ENCODE peak calls at places on chromosomes 11 and 22, in eight cellular contexts. M is Peyer's patch; Y is lower lobe of right lung; L is naive thymus-derived CD4-positive, alpha-beta T cell; A is body of pancreas; X is fibroblast of lung; J is colonic mucosa; W is hepatocyte. K is an unnamed sample.

GRCh38 chr11:2213890-2214526 is 42.4 kb upstream of the TH start:
- DNase-seq in J (peak; percentile 15), L (no peak), W (no peak), A (no peak), X (no peak), M (no peak), Y (no peak), K (no peak)

GRCh38 chr11:27395556-27396258 is 32.7 kb upstream of the CCDC34 start:
- DNase-seq in J (peak; percentile 71), W (peak; percentile 81), Y (no peak), A (peak; percentile 64), M (no peak), L (no peak), X (peak; percentile 14), K (no peak)

GRCh38 chr11:78034623-78035022 is 11.5 kb upstream of the KCTD14 start:
- DNase-seq in L (no peak), W (no peak), X (no peak), J (no peak), Y (no peak), A (no peak), M (no peak), K (no peak)

GRCh38 chr11:27902981-27903624 is 202.8 kb upstream of the BDNF start:
- DNase-seq in J (no peak), X (peak; percentile 11), W (no peak), L (no peak), Y (no peak), A (no peak), M (no peak), K (peak; percentile 55)

GRCh38 chr11:130428271-130428670 is at the start of gene ADAMTS8:
- DNase-seq in Y (no peak), L (no peak), X (no peak), M (no peak), A (no peak), J (no peak), W (no peak), K (no peak)

GRCh38 chr11:115576606-115577005 is 72.4 kb upstream of the CADM1 start:
- DNase-seq in Y (no peak), W (no peak), M (no peak), J (no peak), A (no peak), L (no peak), X (no peak), K (peak; percentile 26)

GRCh38 chr11:133713844-133714243 is 131.5 kb downstream of the SPATA19 start:
- DNase-seq in A (no peak), J (no peak), M (no peak), X (no peak), Y (no peak), L (no peak), W (no peak), K (no peak)

GRCh38 chr22:37485006-37485713 is 1.0 kb downstream of the MFNG start:
- DNase-seq in L (peak; percentile 40), A (no peak), X (no peak), W (no peak), J (no peak), M (peak; percentile 56), Y (peak; percentile 69), K (no peak)

GRCh38 chr11:121456816-121457431 is 4.2 kb upstream of the SORL1-AS1 start:
- DNase-seq in A (no peak), W (no peak), J (no peak), X (no peak), M (no peak), L (no peak), Y (no peak), K (no peak)

GRCh38 chr22:23122216-23122957 is 19.4 kb downstream of the RSPH14 start:
- DNase-seq in M (no peak), L (no peak), J (no peak), X (no peak), Y (no peak), A (no peak), W (no peak), K (no peak)

GRCh38 chr22:48944756-48945620 is 882.7 kb downstream of the BRD1 start:
- DNase-seq in L (no peak), A (no peak), Y (no peak), M (no peak), X (no peak), J (peak; percentile 1), W (no peak), K (no peak)

GRCh38 chr11:69120096-69120875 is 35.4 kb upstream of the SMIM38 start:
- DNase-seq in X (no peak), M (peak; percentile 38), Y (peak; percentile 31), L (no peak), A (no peak), J (no peak), W (no peak), K (no peak)

GRCh38 chr11:96215094-96215782 is 127.8 kb downstream of the MAML2 start:
- DNase-seq in A (no peak), W (no peak), Y (no peak), M (no peak), X (peak; percentile 81), J (peak; percentile 34), L (no peak), K (no peak)

GRCh38 chr22:37741312-37741795 is 44.5 kb downstream of the TRIOBP start:
- DNase-seq in M (no peak), X (peak; percentile 99), A (peak; percentile 62), W (peak; percentile 94), L (no peak), Y (peak; percentile 82), J (peak; percentile 72), K (peak; percentile 60)

GRCh38 chr11:75840560-75840959 is 25.6 kb downstream of the UVRAG start:
- DNase-seq in J (no peak), M (no peak), A (no peak), X (no peak), Y (no peak), W (no peak), L (no peak), K (no peak)

GRCh38 chr11:75839851-75840250 is 24.8 kb downstream of the UVRAG start:
- DNase-seq in A (no peak), L (no peak), J (no peak), Y (no peak), X (no peak), M (no peak), W (no peak), K (no peak)

GRCh38 chr11:75834728-75835127 is 19.7 kb downstream of the UVRAG start:
- DNase-seq in J (no peak), L (no peak), X (no peak), W (no peak), Y (no peak), M (no peak), A (no peak), K (no peak)

GRCh38 chr11:75831915-75832502 is 17.0 kb downstream of the UVRAG start:
- DNase-seq in A (no peak), X (no peak), Y (no peak), L (no peak), M (no peak), W (no peak), J (no peak), K (no peak)

DNA sequence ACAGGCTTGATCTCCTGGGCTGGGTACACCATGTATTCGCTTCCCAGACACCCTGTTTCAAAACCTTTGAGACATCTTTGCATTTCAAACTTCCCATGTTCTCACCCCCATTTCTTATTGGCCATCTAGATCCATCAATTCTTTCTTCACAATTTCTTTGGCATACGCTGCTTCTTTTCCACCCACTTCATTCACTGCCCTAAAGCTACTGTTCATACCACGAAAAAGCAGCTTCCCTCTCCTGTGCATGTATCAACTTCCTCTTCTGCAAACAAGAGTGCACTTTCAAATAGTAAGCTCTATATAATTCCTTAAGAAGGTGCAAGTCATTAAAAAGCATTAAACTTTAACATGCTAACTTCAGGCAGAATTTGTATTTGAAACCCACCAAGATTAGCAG is 21.4 kb downstream of the UVRAG start:
- DNase-seq in M (no peak), A (no peak), J (no peak), Y (no peak), W (no peak), X (no peak), L (no peak), K (no peak)
- H3K27ac ChIP-seq in M (no peak overlapping the region), A (no peak overlapping the region), J (no peak overlapping the region), Y (no peak overlapping the region), W (no peak overlapping the region), X (no peak overlapping the region), L (no peak overlapping the region), K (no peak overlapping the region)

GRCh38 chr22:39013923-39014722 is at the start of gene APOBEC3C:
- DNase-seq in L (peak; percentile 28), X (peak; percentile 90), J (peak; percentile 86), W (peak; percentile 90), Y (peak; percentile 80), M (peak; percentile 68), A (peak; percentile 67), K (peak; percentile 78)
- H3K27ac ChIP-seq in L (peak within 1 kb of the TSS; percentile 87), X (peak within 1 kb of the TSS; percentile 15), J (peak within 1 kb of the TSS; percentile 82), W (peak within 1 kb of the TSS; percentile 96), Y (peak within 1 kb of the TSS; percentile 85), M (peak within 1 kb of the TSS; percentile 86), A (peak within 1 kb of the TSS; percentile 73), K (peak within 1 kb of the TSS; percentile 95)

DNA sequence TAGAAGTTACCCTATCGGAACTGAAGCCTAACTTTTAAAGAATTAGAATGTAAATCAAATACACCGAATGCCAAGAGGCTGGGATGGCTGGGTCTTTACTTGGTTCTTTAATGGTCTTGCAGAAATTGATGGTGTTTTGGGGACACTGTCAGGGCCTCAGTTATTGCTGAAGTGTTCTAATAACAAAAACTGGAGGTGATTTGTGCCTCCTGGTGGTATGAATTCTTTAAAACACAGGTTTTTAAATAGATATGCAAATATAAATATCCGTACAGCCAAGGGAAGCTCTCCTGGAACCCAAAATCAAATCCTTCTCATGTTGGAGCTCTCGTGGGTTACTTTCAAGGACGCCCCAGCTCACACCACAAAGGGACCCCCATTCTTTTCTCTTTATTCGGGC is 19.3 kb upstream of the TMPRSS5 start:
- DNase-seq in L (no peak), M (no peak), A (no peak), Y (no peak), X (no peak), J (no peak), W (no peak), K (no peak)
- H3K27ac ChIP-seq in L (no peak overlapping the region), M (no peak overlapping the region), A (no peak overlapping the region), Y (no peak overlapping the region), X (no peak overlapping the region), J (no peak overlapping the region), W (peak overlapping the region; percentile 76), K (no peak overlapping the region)

GRCh38 chr11:67337257-67337656 is 16.1 kb downstream of the POLD4 start:
- DNase-seq in M (no peak), J (no peak), A (no peak), W (no peak), Y (no peak), X (no peak), L (no peak), K (no peak)

GRCh38 chr11:67332081-67332691 is 21.2 kb downstream of the POLD4 start:
- DNase-seq in L (no peak), W (no peak), X (no peak), J (no peak), Y (no peak), A (no peak), M (no peak), K (no peak)
- H3K27ac ChIP-seq in L (no peak overlapping the region), W (no peak overlapping the region), X (no peak overlapping the region), J (no peak overlapping the region), Y (no peak overlapping the region), A (no peak overlapping the region), M (no peak overlapping the region), K (no peak overlapping the region)

DNA sequence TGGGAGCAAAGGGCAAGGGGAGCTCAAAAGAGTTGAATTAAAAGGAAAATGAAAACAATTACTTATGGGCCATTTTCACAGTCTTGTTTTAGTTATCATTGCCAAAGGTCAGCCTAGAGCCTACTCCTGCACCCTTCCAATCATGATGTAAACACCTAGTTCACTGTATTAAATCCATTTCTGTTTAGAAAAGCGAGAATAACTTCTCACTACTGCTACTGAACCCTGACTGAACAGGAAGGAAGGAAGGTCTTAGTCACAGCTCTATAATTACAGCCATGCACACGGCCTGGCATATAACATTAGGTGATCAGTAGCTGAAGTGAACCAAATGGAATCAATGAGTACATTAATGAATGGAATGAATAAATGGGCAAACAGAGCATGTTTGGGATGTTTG is 111.2 kb downstream of the PLEKHA7 start:
- DNase-seq in W (no peak), J (no peak), M (no peak), X (no peak), L (no peak), A (no peak), Y (no peak), K (no peak)
- H3K27ac ChIP-seq in W (peak overlapping the region; percentile 25), J (peak overlapping the region; percentile 62), M (peak overlapping the region; percentile 52), X (no peak overlapping the region), L (no peak overlapping the region), A (no peak overlapping the region), Y (no peak overlapping the region), K (no peak overlapping the region)